ENCODE peak calls at places on chromosomes 2 and 18, in six cellular contexts. U is neuronal stem cell, Z is mesenchymal stem cell, L is H1, Y is H9, J is trophoblast cell. R is an unnamed sample.
A peak's percentile ranks its signal among the peaks of the same experiment; 100 is the strongest.

GRCh38 chr18:13288509-13289138 is 70.1 kb downstream of the LDLRAD4 start:
- DNase-seq in J (no peak), U (no peak), Z (no peak), Y (no peak), L (no peak), R (no peak)

GRCh38 chr2:121334581-121335293 is 49.7 kb upstream of the TFCP2L1 start:
- DNase-seq in J (no peak), Y (peak; percentile 72), Z (no peak), L (no peak), U (no peak), R (no peak)

GRCh38 chr2:165401285-165401852 is 68.1 kb upstream of the CSRNP3 start:
- DNase-seq in Z (peak; percentile 71), L (no peak), U (peak; percentile 52), J (no peak), Y (no peak), R (peak; percentile 79)

GRCh38 chr2:102304268-102304667 is 7.1 kb upstream of the IL1RL1 start:
- DNase-seq in Z (peak; percentile 77), L (no peak), J (no peak), Y (no peak), U (no peak), R (peak; percentile 72)

GRCh38 chr18:10234912-10235439 is 219.5 kb upstream of the APCDD1 start:
- DNase-seq in J (no peak), L (no peak), Y (no peak), U (no peak), Z (peak; percentile 84), R (peak; percentile 85)

GRCh38 chr2:138432971-138433370 is 68.6 kb upstream of the SPOPL start:
- DNase-seq in Y (no peak), J (no peak), Z (no peak), L (no peak), U (no peak), R (peak; percentile 45)

GRCh38 chr18:61470111-61470673 is 137.0 kb downstream of the CDH20 start:
- DNase-seq in Y (no peak), L (no peak), J (no peak), Z (no peak), U (peak; percentile 72), R (no peak)

GRCh38 chr2:61090386-61090921 is 24.8 kb downstream of the SANBR start:
- DNase-seq in J (peak; percentile 80), Y (no peak), L (no peak), U (no peak), Z (peak; percentile 19), R (peak; percentile 35)

GRCh38 chr2:19799881-19800780 is 101.7 kb downstream of the TTC32 start:
- DNase-seq in Y (no peak), Z (no peak), L (no peak), J (no peak), U (no peak), R (no peak)

GRCh38 chr2:53509827-53510785 is 257.5 kb upstream of the CHAC2 start:
- DNase-seq in L (no peak), U (peak; percentile 71), Y (peak; percentile 33), J (no peak), Z (no peak), R (no peak)

GRCh38 chr2:127853667-127854066 is 4.3 kb downstream of the POLR2D start:
- DNase-seq in Z (peak; percentile 26), J (no peak), Y (no peak), U (no peak), L (no peak), R (peak; percentile 49)

GRCh38 chr2:28979576-28980366 is 1.3 kb upstream of the TOGARAM2 start:
- DNase-seq in J (no peak), Z (no peak), L (no peak), U (no peak), Y (no peak), R (no peak)

GRCh38 chr2:16553222-16553621 is 112.4 kb downstream of the CYRIA start:
- DNase-seq in L (peak; percentile 51), J (peak; percentile 7), Y (peak; percentile 37), U (peak; percentile 31), Z (peak; percentile 60), R (peak; percentile 33)

GRCh38 chr2:99340669-99341236 is 3.6 kb downstream of the EIF5B start:
- DNase-seq in Z (no peak), Y (no peak), L (no peak), J (peak; percentile 85), U (no peak), R (no peak)

GRCh38 chr2:132703396-132703795 is 33.4 kb upstream of the LYPD1 start:
- DNase-seq in Z (no peak), U (no peak), L (no peak), Y (no peak), J (no peak), R (peak; percentile 93)

GRCh38 chr2:16281451-16282330 is 341.3 kb downstream of the MYCN start:
- DNase-seq in Z (peak; percentile 1), L (peak; percentile 57), J (no peak), U (no peak), Y (peak; percentile 74), R (no peak)

GRCh38 chr2:100818606-100819364 is 1.2 kb upstream of the NPAS2 start:
- DNase-seq in L (peak; percentile 76), J (no peak), Z (peak; percentile 89), U (no peak), Y (peak; percentile 71), R (peak; percentile 72)

GRCh38 chr2:224837558-224837957 is 121.4 kb upstream of the CCDC195 start:
- DNase-seq in Z (peak; percentile 62), U (no peak), J (no peak), L (no peak), Y (no peak), R (peak; percentile 95)

GRCh38 chr2:216665240-216665639 is 30.1 kb downstream of the IGFBP5 start:
- DNase-seq in Z (no peak), J (no peak), L (no peak), U (no peak), Y (peak; percentile 58), R (no peak)

GRCh38 chr2:200099271-200099670 is 143.9 kb downstream of the MAIP1 start:
- DNase-seq in Z (no peak), U (no peak), L (no peak), Y (no peak), J (no peak), R (no peak)

GRCh38 chr2:172208881-172209325 is 106.2 kb upstream of the DLX2 start:
- DNase-seq in Z (peak; percentile 59), L (no peak), U (no peak), Y (no peak), J (peak; percentile 87), R (peak; percentile 79)

GRCh38 chr2:170973492-170974303 is 44.6 kb downstream of the GORASP2 start:
- DNase-seq in J (peak; percentile 82), Z (peak; percentile 69), L (peak; percentile 93), Y (peak; percentile 77), U (peak; percentile 79), R (peak; percentile 66)

GRCh38 chr2:228180126-228181097 is 1.1 kb downstream of the SPHKAP start:
- DNase-seq in Y (peak; percentile 71), Z (no peak), L (peak; percentile 67), U (peak; percentile 11), J (no peak), R (no peak)

DNA sequence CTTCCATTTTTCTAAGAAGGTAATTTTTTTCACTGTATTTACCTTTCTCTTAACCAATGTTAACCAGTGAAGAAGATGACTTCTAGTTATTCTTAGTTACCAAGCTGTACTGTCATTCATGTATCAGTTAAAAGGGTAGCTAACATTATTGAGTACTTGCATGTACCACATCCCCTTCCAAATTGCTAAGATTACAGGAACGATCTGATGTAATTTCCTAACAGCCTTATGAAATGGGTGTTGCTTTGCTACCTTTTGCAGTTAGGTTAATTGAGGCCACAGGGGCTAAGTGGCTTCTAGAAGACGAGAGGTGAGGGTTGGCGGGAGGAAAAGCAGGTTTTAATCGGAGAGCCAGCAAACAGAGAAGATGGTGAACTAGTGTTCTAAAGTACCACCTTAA is 1.8 kb upstream of the SULT6B1 start:
- DNase-seq in Y (no peak), J (no peak), L (no peak), U (no peak), Z (no peak), R (no peak)
- H2BK120ac ChIP-seq in Y (no peak overlapping the region), J (no peak overlapping the region), L (peak overlapping the region; percentile 83), U (no peak overlapping the region), Z (no peak overlapping the region), R (no peak overlapping the region)

GRCh38 chr2:32624813-32625212 is 3.0 kb upstream of the TTC27 start:
- DNase-seq in Y (no peak), J (no peak), U (no peak), L (no peak), Z (no peak), R (no peak)
- H3K14ac ChIP-seq in Y (no peak overlapping the region), J (no peak overlapping the region), U (no peak overlapping the region), L (no peak overlapping the region), Z (no peak overlapping the region), R (no peak overlapping the region)

DNA sequence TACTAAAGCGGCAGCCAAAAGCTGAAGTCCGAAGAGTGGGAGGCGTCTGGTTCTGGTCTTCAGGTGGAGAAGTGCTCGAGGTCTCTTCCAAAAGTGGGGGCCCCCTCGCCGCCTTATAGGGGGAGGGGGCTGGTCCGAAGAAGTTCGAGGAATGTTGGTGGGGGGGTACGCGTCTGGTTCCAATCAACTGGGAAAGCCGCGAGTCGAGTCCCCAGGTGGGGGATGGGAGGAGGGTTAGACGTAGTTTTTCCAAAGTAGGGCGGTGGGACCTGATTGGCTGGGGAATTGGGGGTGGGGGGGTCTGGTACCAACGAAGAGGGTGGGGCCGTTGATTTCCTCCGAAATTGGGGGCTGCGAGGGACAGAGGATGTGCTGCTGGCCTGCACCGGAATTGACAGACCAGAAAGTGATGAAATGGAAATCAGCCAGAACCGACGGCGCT is 603 bp downstream of the ITM2C start:
- DNase-seq in J (no peak), Y (no peak), U (no peak), Z (peak; percentile 36), L (peak; percentile 63), R (no peak)
- H2BK120ac ChIP-seq in J (peak overlapping the region; percentile 96), Y (no peak overlapping the region), U (peak overlapping the region; percentile 64), Z (peak overlapping the region; percentile 87), L (no peak overlapping the region), R (no peak overlapping the region)

DNA sequence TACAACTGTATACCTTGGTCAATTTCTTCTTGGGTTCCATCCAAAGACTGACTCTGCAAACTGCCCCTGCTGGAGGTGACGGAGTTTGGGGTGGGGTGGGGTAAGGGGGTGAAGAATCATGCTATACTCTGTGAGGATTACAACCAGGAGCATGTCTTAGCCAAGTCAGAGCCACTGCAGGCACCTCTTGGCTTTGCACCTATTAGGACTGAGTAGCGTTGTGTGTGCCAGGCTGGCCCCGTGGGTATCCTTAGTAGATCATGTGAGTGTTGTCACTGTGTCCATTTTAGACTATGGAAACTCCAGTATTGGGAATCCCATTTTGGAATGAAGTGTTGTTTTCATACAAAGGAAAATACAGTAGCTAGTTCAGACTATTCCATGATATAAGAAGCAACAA is 29.7 kb upstream of the PPP3R1 start:
- DNase-seq in Y (no peak), L (no peak), U (no peak), J (no peak), Z (no peak), R (no peak)
- H3K14ac ChIP-seq in Y (no peak overlapping the region), L (no peak overlapping the region), U (no peak overlapping the region), J (no peak overlapping the region), Z (no peak overlapping the region), R (no peak overlapping the region)

GRCh38 chr18:23503038-23503966 is at the start of gene RMC1:
- DNase-seq in J (peak; percentile 92), L (peak; percentile 99), Z (peak; percentile 93), Y (peak; percentile 94), U (peak; percentile 93), R (peak; percentile 90)
- H2BK120ac ChIP-seq in J (peak within 1 kb of the TSS; percentile 96), L (no peak within 1 kb of the TSS), Z (peak within 1 kb of the TSS; percentile 66), Y (no peak within 1 kb of the TSS), U (peak within 1 kb of the TSS; percentile 93), R (peak within 1 kb of the TSS; percentile 93)

GRCh38 chr2:237662671-237663093 is 35.3 kb downstream of the LRRFIP1 start:
- DNase-seq in Y (peak; percentile 94), Z (peak; percentile 98), J (peak; percentile 88), U (peak; percentile 53), L (peak; percentile 89), R (peak; percentile 90)
- H3K14ac ChIP-seq in Y (no peak overlapping the region), Z (no peak overlapping the region), J (no peak overlapping the region), U (no peak overlapping the region), L (no peak overlapping the region), R (peak overlapping the region; percentile 59)

R was measured in IMR-90.